ENCODE peak calls at places on chromosome 11, in nine cellular contexts. N, P, M, I, V, X, T, W and C are unnamed samples. For H3K36me3, the result is how much of the 10 kb centered on the place peaks cover.

GRCh38 chr11:13896990-13897353 is 65.6 kb upstream of the SPON1 start:
- DNase-seq in N (no peak), P (no peak), M (no peak), I (no peak), V (no peak), X (no peak), T (no peak), W (peak), C (no peak)

GRCh38 chr11:409008-409599 is 5.7 kb downstream of the SIGIRR start:
- DNase-seq in N (no peak), P (peak), M (no peak), I (no peak), V (no peak), X (no peak), T (no peak), W (peak), C (peak)

GRCh38 chr11:45098929-45099328 is 47.5 kb upstream of the PRDM11 start:
- DNase-seq in N (no peak), P (no peak), M (no peak), I (no peak), V (no peak), X (peak), T (no peak), W (peak), C (no peak)

GRCh38 chr11:66311470-66311964 is 5.3 kb downstream of the CD248 start:
- DNase-seq in N (no peak), P (peak), M (peak), I (no peak), V (no peak), X (no peak), T (no peak), W (peak), C (no peak)

GRCh38 chr11:103928040-103928555 is 108.3 kb upstream of the DDI1 start:
- DNase-seq in N (no peak), P (no peak), M (peak), I (no peak), V (no peak), X (no peak), T (no peak), W (no peak), C (no peak)

GRCh38 chr11:100752371-100753073 is 65.4 kb downstream of the ARHGAP42 start:
- DNase-seq in N (no peak), P (no peak), M (no peak), I (no peak), V (no peak), X (no peak), T (no peak), W (no peak), C (no peak)

GRCh38 chr11:86418929-86419328 is 44.2 kb downstream of the CCDC81 start:
- DNase-seq in N (no peak), P (no peak), M (peak), I (no peak), V (no peak), X (no peak), T (no peak), W (no peak), C (no peak)

GRCh38 chr11:121129362-121130340 is 28.6 kb downstream of the TECTA start:
- DNase-seq in N (no peak), P (no peak), M (no peak), I (no peak), V (no peak), X (no peak), T (no peak), W (no peak), C (no peak)

GRCh38 chr11:116062129-116062525 is 557.9 kb upstream of the CADM1 start:
- DNase-seq in N (no peak), P (no peak), M (no peak), I (no peak), V (no peak), X (no peak), T (no peak), W (no peak), C (no peak)

GRCh38 chr11:119942021-119942420 is 195.9 kb downstream of the TRIM29 start:
- DNase-seq in N (no peak), P (no peak), M (peak), I (no peak), V (no peak), X (no peak), T (no peak), W (no peak), C (no peak)

GRCh38 chr11:1049071-1049405 is 12.5 kb upstream of the MUC6 start:
- DNase-seq in N (no peak), P (no peak), M (no peak), I (no peak), V (no peak), X (no peak), T (no peak), W (peak), C (no peak)

GRCh38 chr11:75301131-75301530 is 50.3 kb downstream of the ARRB1 start:
- DNase-seq in N (no peak), P (no peak), M (no peak), I (peak), V (no peak), X (no peak), T (peak), W (peak), C (no peak)

GRCh38 chr11:120404495-120404894 is 68.3 kb downstream of the ARHGEF12 start:
- DNase-seq in N (peak), P (no peak), M (peak), I (no peak), V (no peak), X (no peak), T (no peak), W (no peak), C (no peak)

GRCh38 chr11:2827792-2828191 is 57.8 kb downstream of the CDKN1C start:
- DNase-seq in N (no peak), P (peak), M (no peak), I (no peak), V (no peak), X (no peak), T (no peak), W (peak), C (no peak)

GRCh38 chr11:11430431-11430830 is 77.4 kb upstream of the CSNK2A3 start:
- DNase-seq in N (no peak), P (no peak), M (no peak), I (no peak), V (no peak), X (no peak), T (no peak), W (no peak), C (no peak)

GRCh38 chr11:108715239-108715638 is 50.4 kb downstream of the DDX10 start:
- DNase-seq in N (no peak), P (no peak), M (no peak), I (no peak), V (no peak), X (no peak), T (no peak), W (no peak), C (no peak)

GRCh38 chr11:44016546-44017442 is 31.0 kb upstream of the ACCSL start:
- DNase-seq in N (no peak), P (no peak), M (no peak), I (no peak), V (no peak), X (no peak), T (no peak), W (no peak), C (no peak)

GRCh38 chr11:6719588-6719987 is 36.4 kb upstream of the MRPL17 start:
- DNase-seq in N (no peak), P (no peak), M (no peak), I (no peak), V (no peak), X (no peak), T (no peak), W (no peak), C (no peak)

GRCh38 chr11:77559686-77560425 is 29.9 kb upstream of the AQP11 start:
- DNase-seq in N (peak), P (no peak), M (no peak), I (no peak), V (no peak), X (no peak), T (no peak), W (no peak), C (no peak)

GRCh38 chr11:21514298-21514697 is 678.6 kb upstream of the ANO5 start:
- DNase-seq in N (no peak), P (no peak), M (peak), I (no peak), V (no peak), X (no peak), T (peak), W (no peak), C (no peak)

GRCh38 chr11:129035254-129035653 is 92.6 kb upstream of the TP53AIP1 start:
- DNase-seq in N (no peak), P (no peak), M (no peak), I (no peak), V (no peak), X (no peak), T (no peak), W (no peak), C (no peak)

GRCh38 chr11:59247535-59248227 is 35.0 kb upstream of the MPEG1 start:
- DNase-seq in N (no peak), P (peak), M (no peak), I (no peak), V (no peak), X (no peak), T (peak), W (no peak), C (no peak)

GRCh38 chr11:59901306-59901705 is 22.7 kb downstream of the OOSP3 start:
- DNase-seq in N (peak), P (no peak), M (no peak), I (no peak), V (no peak), X (no peak), T (no peak), W (no peak), C (no peak)

GRCh38 chr11:43447124-43447523 is 88.4 kb downstream of the TTC17 start:
- DNase-seq in N (no peak), P (no peak), M (no peak), I (no peak), V (no peak), X (no peak), T (no peak), W (no peak), C (no peak)

GRCh38 chr11:1694846-1695547 is 2.0 kb upstream of the KRTAP5-6 start:
- DNase-seq in N (no peak), P (no peak), M (no peak), I (no peak), V (no peak), X (no peak), T (no peak), W (no peak), C (no peak)

GRCh38 chr11:45102361-45102809 is 44.1 kb upstream of the PRDM11 start:
- DNase-seq in N (no peak), P (no peak), M (no peak), I (no peak), V (no peak), X (no peak), T (no peak), W (peak), C (no peak)

DNA sequence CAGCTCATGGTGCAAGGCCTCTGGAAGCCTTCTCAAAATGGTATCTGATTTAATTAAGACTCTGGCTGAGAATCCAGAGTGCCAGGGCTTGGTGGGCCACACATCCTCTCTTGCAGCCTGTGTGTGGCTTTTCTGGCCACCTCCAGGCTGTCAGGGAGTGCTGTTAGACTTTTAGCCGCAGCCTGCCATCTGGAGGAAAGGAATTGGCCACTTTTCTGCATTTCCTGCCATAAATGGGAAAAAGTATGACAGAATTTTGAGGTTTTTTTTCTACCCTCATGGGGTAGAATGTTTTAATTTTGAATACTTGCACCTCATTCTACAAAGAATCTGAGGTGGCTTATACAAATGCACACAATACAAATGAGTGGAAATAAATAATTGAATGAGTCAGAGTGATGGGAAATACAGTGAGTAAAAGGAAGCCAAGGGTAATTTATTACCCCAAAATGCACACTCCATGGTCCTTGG is 218.4 kb downstream of the ADAMTS15 start:
- DNase-seq in N (no peak), P (no peak), M (no peak), I (no peak), V (no peak), X (no peak), T (no peak), W (no peak), C (no peak)
- TF ChIP-seq CTCF in N (peak), P (no peak), M (no peak), I (no peak), V (no peak), X (no peak), T (no peak), W (no peak), C (no peak)

DNA sequence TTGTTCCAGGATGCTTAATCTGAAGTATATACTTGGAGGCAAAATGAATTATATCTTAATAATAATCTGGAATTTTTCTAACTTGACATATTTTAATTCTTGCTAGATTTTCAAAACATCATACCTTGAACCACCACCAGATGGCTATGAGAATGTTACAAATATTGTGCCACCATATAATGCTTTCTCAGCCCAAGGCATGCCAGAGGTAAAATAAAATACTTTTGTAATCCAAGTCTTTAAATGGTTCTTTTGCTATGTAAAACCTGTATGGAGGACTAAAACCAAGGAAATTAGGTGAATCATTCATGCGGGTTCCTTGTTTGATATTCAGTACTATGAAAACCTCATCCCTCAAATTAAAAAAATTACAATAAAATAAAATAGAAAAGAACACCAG is 14.4 kb downstream of the NAALAD2 start:
- DNase-seq in N (no peak), P (no peak), M (no peak), I (no peak), V (no peak), X (no peak), T (no peak), W (no peak), C (no peak)
- H3K36me3 ChIP-seq in N (under half), P (under half), M (under half), I (under half), V (under half), X (under half), T (under half), W (under half), C (under half)

GRCh38 chr11:123431619-123432018 is 1.6 kb downstream of the GRAMD1B start:
- DNase-seq in N (no peak), P (no peak), M (no peak), I (no peak), V (no peak), X (no peak), T (no peak), W (no peak), C (no peak)
- H3K4me3 ChIP-seq in N (peak), P (no peak), M (peak), I (peak), V (no peak), X (peak), T (no peak), W (peak), C (peak)

GRCh38 chr11:61626580-61627380 is 45.9 kb upstream of the SYT7 start:
- DNase-seq in N (peak), P (peak), M (peak), I (peak), V (no peak), X (no peak), T (peak), W (peak), C (no peak)
- TF ChIP-seq CTCF in N (no peak), P (no peak), M (peak), I (peak), V (no peak), X (no peak), T (no peak), W (no peak), C (no peak)

DNA sequence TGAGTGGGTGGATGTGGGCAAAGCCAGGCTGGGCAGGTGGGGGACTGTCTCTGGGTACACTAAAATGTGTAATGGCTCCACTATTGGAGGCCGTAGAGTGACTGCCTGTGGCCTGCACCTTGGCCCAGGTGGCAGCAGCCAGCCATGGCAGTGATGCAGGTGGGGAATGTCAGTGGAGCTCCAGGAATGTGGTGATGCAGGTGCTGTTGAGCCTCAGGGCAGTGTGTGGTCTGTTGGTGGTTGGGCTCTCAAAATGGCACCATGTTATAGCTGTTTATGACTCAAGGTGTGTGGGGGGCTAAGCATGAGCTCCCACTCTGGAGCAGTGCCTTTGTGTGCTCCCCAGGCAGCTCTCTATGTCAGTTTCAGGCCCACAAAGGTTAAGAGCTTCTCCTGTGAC is 40.2 kb upstream of the CCDC90B start:
- DNase-seq in N (no peak), P (no peak), M (peak), I (no peak), V (no peak), X (no peak), T (no peak), W (no peak), C (no peak)
- H3K36me3 ChIP-seq in N (under half), P (under half), M (under half), I (under half), V (under half), X (under half), T (under half), W (under half), C (under half)